ENCODE peak calls at places on chromosomes 5 and 9, in nine cellular contexts. One of them, this sample, is unnamed.

GRCh38 chr9:94743035-94743954 is 16.8 kb downstream of the AOPEP start:
- DNase-seq in hypothalamus: no peak
- DNase-seq in fibroblast of villous mesenchyme: peak
- DNase-seq in stimulated activated naive CD4-positive, alpha-beta T cell treated with Interleukin-2 at 50 U/mL for 16 hours: no peak
- DNase-seq in endothelial cell: no peak
- DNase-seq in GM12865: no peak
- DNase-seq in ecto neural progenitor cell: no peak
- DNase-seq in RWPE1: no peak
- DNase-seq in hippocampal formation: no peak
- DNase-seq in this sample: no peak

GRCh38 chr9:92059669-92060068 is 55.5 kb downstream of the SPTLC1 start:
- DNase-seq in hypothalamus: no peak
- DNase-seq in endothelial cell: no peak
- DNase-seq in ecto neural progenitor cell: no peak
- DNase-seq in RWPE1: no peak
- DNase-seq in fibroblast of villous mesenchyme: no peak
- DNase-seq in GM12865: no peak
- DNase-seq in stimulated activated naive CD4-positive, alpha-beta T cell treated with Interleukin-2 at 50 U/mL for 16 hours: no peak
- DNase-seq in hippocampal formation: no peak
- DNase-seq in this sample: no peak

GRCh38 chr5:90853759-90854515 is 295.3 kb downstream of the ADGRV1 start:
- DNase-seq in stimulated activated naive CD4-positive, alpha-beta T cell treated with Interleukin-2 at 50 U/mL for 16 hours: no peak
- DNase-seq in hypothalamus: no peak
- DNase-seq in RWPE1: no peak
- DNase-seq in fibroblast of villous mesenchyme: no peak
- DNase-seq in GM12865: no peak
- DNase-seq in endothelial cell: no peak
- DNase-seq in hippocampal formation: no peak
- DNase-seq in ecto neural progenitor cell: no peak
- DNase-seq in this sample: no peak

GRCh38 chr5:180119886-180120220 is 48.3 kb upstream of the RNF130 start:
- DNase-seq in fibroblast of villous mesenchyme: no peak
- DNase-seq in stimulated activated naive CD4-positive, alpha-beta T cell treated with Interleukin-2 at 50 U/mL for 16 hours: no peak
- DNase-seq in endothelial cell: no peak
- DNase-seq in RWPE1: no peak
- DNase-seq in GM12865: no peak
- DNase-seq in ecto neural progenitor cell: no peak
- DNase-seq in hippocampal formation: no peak
- DNase-seq in hypothalamus: no peak
- DNase-seq in this sample: no peak

GRCh38 chr5:40385544-40385943 is 294.2 kb upstream of the PTGER4 start:
- DNase-seq in GM12865: no peak
- DNase-seq in fibroblast of villous mesenchyme: no peak
- DNase-seq in hypothalamus: no peak
- DNase-seq in ecto neural progenitor cell: no peak
- DNase-seq in hippocampal formation: no peak
- DNase-seq in RWPE1: peak
- DNase-seq in stimulated activated naive CD4-positive, alpha-beta T cell treated with Interleukin-2 at 50 U/mL for 16 hours: no peak
- DNase-seq in endothelial cell: no peak
- DNase-seq in this sample: no peak

GRCh38 chr9:120941046-120941770 is 14.6 kb upstream of the TRAF1 start:
- DNase-seq in endothelial cell: no peak
- DNase-seq in fibroblast of villous mesenchyme: peak
- DNase-seq in ecto neural progenitor cell: no peak
- DNase-seq in hippocampal formation: no peak
- DNase-seq in hypothalamus: no peak
- DNase-seq in stimulated activated naive CD4-positive, alpha-beta T cell treated with Interleukin-2 at 50 U/mL for 16 hours: no peak
- DNase-seq in RWPE1: peak
- DNase-seq in GM12865: no peak
- DNase-seq in this sample: no peak

GRCh38 chr9:130433168-130433946 is 11.4 kb upstream of the ASS1 start:
- DNase-seq in stimulated activated naive CD4-positive, alpha-beta T cell treated with Interleukin-2 at 50 U/mL for 16 hours: no peak
- DNase-seq in fibroblast of villous mesenchyme: peak
- DNase-seq in ecto neural progenitor cell: peak
- DNase-seq in hypothalamus: no peak
- DNase-seq in RWPE1: peak
- DNase-seq in GM12865: peak
- DNase-seq in hippocampal formation: no peak
- DNase-seq in endothelial cell: peak
- DNase-seq in this sample: peak

GRCh38 chr9:134972140-134972539 is 54.4 kb upstream of the FCN1 start:
- DNase-seq in GM12865: no peak
- DNase-seq in stimulated activated naive CD4-positive, alpha-beta T cell treated with Interleukin-2 at 50 U/mL for 16 hours: no peak
- DNase-seq in hippocampal formation: no peak
- DNase-seq in RWPE1: no peak
- DNase-seq in ecto neural progenitor cell: no peak
- DNase-seq in hypothalamus: no peak
- DNase-seq in fibroblast of villous mesenchyme: no peak
- DNase-seq in endothelial cell: no peak
- DNase-seq in this sample: no peak

GRCh38 chr5:143244000-143244736 is 159.3 kb downstream of the NR3C1 start:
- DNase-seq in endothelial cell: no peak
- DNase-seq in hippocampal formation: no peak
- DNase-seq in RWPE1: peak
- DNase-seq in ecto neural progenitor cell: no peak
- DNase-seq in fibroblast of villous mesenchyme: peak
- DNase-seq in hypothalamus: no peak
- DNase-seq in GM12865: no peak
- DNase-seq in stimulated activated naive CD4-positive, alpha-beta T cell treated with Interleukin-2 at 50 U/mL for 16 hours: no peak
- DNase-seq in this sample: peak

GRCh38 chr5:122492675-122493074 is 180.6 kb downstream of the SNCAIP start:
- DNase-seq in hippocampal formation: no peak
- DNase-seq in hypothalamus: no peak
- DNase-seq in GM12865: peak
- DNase-seq in stimulated activated naive CD4-positive, alpha-beta T cell treated with Interleukin-2 at 50 U/mL for 16 hours: no peak
- DNase-seq in RWPE1: no peak
- DNase-seq in ecto neural progenitor cell: no peak
- DNase-seq in fibroblast of villous mesenchyme: peak
- DNase-seq in endothelial cell: no peak
- DNase-seq in this sample: peak

GRCh38 chr5:89037090-89037489 is 154.1 kb upstream of the MEF2C start:
- DNase-seq in hippocampal formation: no peak
- DNase-seq in endothelial cell: no peak
- DNase-seq in hypothalamus: no peak
- DNase-seq in RWPE1: peak
- DNase-seq in GM12865: no peak
- DNase-seq in ecto neural progenitor cell: no peak
- DNase-seq in fibroblast of villous mesenchyme: no peak
- DNase-seq in stimulated activated naive CD4-positive, alpha-beta T cell treated with Interleukin-2 at 50 U/mL for 16 hours: no peak
- DNase-seq in this sample: no peak

GRCh38 chr5:159174511-159175168 is 34.7 kb downstream of the RNF145 start:
- DNase-seq in RWPE1: no peak
- DNase-seq in GM12865: no peak
- DNase-seq in fibroblast of villous mesenchyme: peak
- DNase-seq in endothelial cell: no peak
- DNase-seq in hypothalamus: no peak
- DNase-seq in ecto neural progenitor cell: no peak
- DNase-seq in hippocampal formation: no peak
- DNase-seq in stimulated activated naive CD4-positive, alpha-beta T cell treated with Interleukin-2 at 50 U/mL for 16 hours: no peak
- DNase-seq in this sample: no peak

GRCh38 chr9:82531795-82532194 is 531.1 kb downstream of the RASEF start:
- DNase-seq in GM12865: no peak
- DNase-seq in endothelial cell: no peak
- DNase-seq in hypothalamus: no peak
- DNase-seq in RWPE1: no peak
- DNase-seq in stimulated activated naive CD4-positive, alpha-beta T cell treated with Interleukin-2 at 50 U/mL for 16 hours: no peak
- DNase-seq in fibroblast of villous mesenchyme: no peak
- DNase-seq in ecto neural progenitor cell: no peak
- DNase-seq in hippocampal formation: no peak
- DNase-seq in this sample: no peak

GRCh38 chr5:40757400-40757799 is 1.6 kb upstream of the TTC33 start:
- DNase-seq in ecto neural progenitor cell: no peak
- DNase-seq in RWPE1: no peak
- DNase-seq in GM12865: no peak
- DNase-seq in fibroblast of villous mesenchyme: no peak
- DNase-seq in hippocampal formation: no peak
- DNase-seq in hypothalamus: no peak
- DNase-seq in endothelial cell: no peak
- DNase-seq in stimulated activated naive CD4-positive, alpha-beta T cell treated with Interleukin-2 at 50 U/mL for 16 hours: no peak
- DNase-seq in this sample: no peak

GRCh38 chr5:103703617-103704016 is 141.0 kb upstream of the NUDT12 start:
- DNase-seq in hypothalamus: no peak
- DNase-seq in hippocampal formation: no peak
- DNase-seq in fibroblast of villous mesenchyme: no peak
- DNase-seq in endothelial cell: no peak
- DNase-seq in RWPE1: peak
- DNase-seq in stimulated activated naive CD4-positive, alpha-beta T cell treated with Interleukin-2 at 50 U/mL for 16 hours: no peak
- DNase-seq in GM12865: no peak
- DNase-seq in ecto neural progenitor cell: no peak
- DNase-seq in this sample: no peak

GRCh38 chr5:19388391-19388790 is 599.6 kb downstream of the CDH18 start:
- DNase-seq in ecto neural progenitor cell: no peak
- DNase-seq in RWPE1: no peak
- DNase-seq in hypothalamus: no peak
- DNase-seq in GM12865: no peak
- DNase-seq in endothelial cell: no peak
- DNase-seq in fibroblast of villous mesenchyme: no peak
- DNase-seq in stimulated activated naive CD4-positive, alpha-beta T cell treated with Interleukin-2 at 50 U/mL for 16 hours: no peak
- DNase-seq in hippocampal formation: no peak
- DNase-seq in this sample: no peak

GRCh38 chr5:345404-346195 is 24.1 kb downstream of the AHRR start:
- DNase-seq in endothelial cell: no peak
- DNase-seq in stimulated activated naive CD4-positive, alpha-beta T cell treated with Interleukin-2 at 50 U/mL for 16 hours: no peak
- DNase-seq in hypothalamus: no peak
- DNase-seq in ecto neural progenitor cell: no peak
- DNase-seq in fibroblast of villous mesenchyme: no peak
- DNase-seq in hippocampal formation: no peak
- DNase-seq in RWPE1: no peak
- DNase-seq in GM12865: no peak
- DNase-seq in this sample: peak

GRCh38 chr5:31407921-31408714 is 123.8 kb downstream of the DROSHA start:
- DNase-seq in GM12865: no peak
- DNase-seq in hypothalamus: no peak
- DNase-seq in hippocampal formation: no peak
- DNase-seq in ecto neural progenitor cell: no peak
- DNase-seq in endothelial cell: no peak
- DNase-seq in RWPE1: peak
- DNase-seq in stimulated activated naive CD4-positive, alpha-beta T cell treated with Interleukin-2 at 50 U/mL for 16 hours: no peak
- DNase-seq in fibroblast of villous mesenchyme: peak
- DNase-seq in this sample: no peak

GRCh38 chr5:57032151-57032551 is 80.2 kb upstream of the MIER3 start:
- DNase-seq in GM12865: no peak
- DNase-seq in hypothalamus: no peak
- DNase-seq in endothelial cell: no peak
- DNase-seq in RWPE1: peak
- DNase-seq in fibroblast of villous mesenchyme: no peak
- DNase-seq in ecto neural progenitor cell: no peak
- DNase-seq in stimulated activated naive CD4-positive, alpha-beta T cell treated with Interleukin-2 at 50 U/mL for 16 hours: no peak
- DNase-seq in hippocampal formation: no peak
- DNase-seq in this sample: no peak

GRCh38 chr9:121670447-121670846 is 19.0 kb downstream of the DAB2IP start:
- DNase-seq in ecto neural progenitor cell: no peak
- DNase-seq in hippocampal formation: no peak
- DNase-seq in GM12865: no peak
- DNase-seq in endothelial cell: no peak
- DNase-seq in RWPE1: no peak
- DNase-seq in hypothalamus: no peak
- DNase-seq in fibroblast of villous mesenchyme: peak
- DNase-seq in stimulated activated naive CD4-positive, alpha-beta T cell treated with Interleukin-2 at 50 U/mL for 16 hours: no peak
- DNase-seq in this sample: no peak

GRCh38 chr9:113641100-113641885 is 177.8 kb downstream of the RGS3 start:
- DNase-seq in stimulated activated naive CD4-positive, alpha-beta T cell treated with Interleukin-2 at 50 U/mL for 16 hours: no peak
- DNase-seq in ecto neural progenitor cell: no peak
- DNase-seq in hypothalamus: no peak
- DNase-seq in RWPE1: no peak
- DNase-seq in endothelial cell: no peak
- DNase-seq in GM12865: no peak
- DNase-seq in fibroblast of villous mesenchyme: no peak
- DNase-seq in hippocampal formation: no peak
- DNase-seq in this sample: no peak

This sample was measured in A673.